ENCODE peak calls at places on chromosome 20, in seven cellular contexts. F is epithelial cell of esophagus; J is effector memory CD8-positive, alpha-beta T cell; X is NCI-H345; V is pons; K is RCC 7860; N is AG08395. G is an unnamed sample.

GRCh38 chr20:59137532-59137931 is 26.1 kb upstream of the ZNF831 start:
- DNase-seq in F (no peak), J (no peak), X (no peak), V (no peak), K (no peak), N (no peak), G (no peak)

GRCh38 chr20:59586613-59587012 is 17.7 kb upstream of the PHACTR3 start:
- DNase-seq in F (no peak), J (no peak), X (no peak), V (no peak), K (no peak), N (no peak), G (no peak)

GRCh38 chr20:60787264-60787663 is 464.8 kb upstream of the CDH4 start:
- DNase-seq in F (no peak), J (no peak), X (no peak), V (no peak), K (no peak), N (no peak), G (no peak)

GRCh38 chr20:14446446-14446845 is 109.0 kb upstream of the FLRT3 start:
- DNase-seq in F (no peak), J (no peak), X (no peak), V (no peak), K (no peak), N (no peak), G (no peak)

GRCh38 chr20:63076421-63076820 is 69.7 kb upstream of the BHLHE23 start:
- DNase-seq in F (no peak), J (no peak), X (no peak), V (no peak), K (no peak), N (no peak), G (no peak)

GRCh38 chr20:56517641-56518040 is 6.9 kb upstream of the FAM209A start:
- DNase-seq in F (no peak), J (no peak), X (no peak), V (peak), K (no peak), N (no peak), G (no peak)

GRCh38 chr20:49712918-49713778 is 530 bp downstream of the B4GALT5 start:
- DNase-seq in F (no peak), J (peak), X (peak), V (no peak), K (no peak), N (peak), G (no peak)

GRCh38 chr20:37542281-37542680 is 14.6 kb upstream of the BLCAP start:
- DNase-seq in F (no peak), J (no peak), X (no peak), V (no peak), K (peak), N (no peak), G (no peak)

GRCh38 chr20:17967595-17968365 is 814 bp downstream of the SNX5 start:
- DNase-seq in F (peak), J (no peak), X (no peak), V (peak), K (no peak), N (peak), G (peak)

GRCh38 chr20:6519556-6519955 is 247.9 kb upstream of the BMP2 start:
- DNase-seq in F (peak), J (no peak), X (no peak), V (no peak), K (peak), N (no peak), G (no peak)

GRCh38 chr20:2326046-2326445 is 30.2 kb downstream of the TGM3 start:
- DNase-seq in F (no peak), J (no peak), X (no peak), V (no peak), K (no peak), N (no peak), G (no peak)

GRCh38 chr20:19621072-19621471 is 137.0 kb upstream of the RIN2 start:
- DNase-seq in F (peak), J (no peak), X (no peak), V (no peak), K (no peak), N (no peak), G (peak)

GRCh38 chr20:19504251-19504650 is 253.8 kb upstream of the RIN2 start:
- DNase-seq in F (no peak), J (no peak), X (no peak), V (no peak), K (no peak), N (no peak), G (no peak)

GRCh38 chr20:25510721-25511120 is 74.6 kb downstream of the NINL start:
- DNase-seq in F (no peak), J (no peak), X (no peak), V (no peak), K (no peak), N (no peak), G (no peak)

GRCh38 chr20:43477193-43477592 is 19.5 kb downstream of the SRSF6 start:
- DNase-seq in F (no peak), J (no peak), X (no peak), V (no peak), K (no peak), N (no peak), G (no peak)

GRCh38 chr20:61628480-61628879 is 376.4 kb downstream of the CDH4 start:
- DNase-seq in F (no peak), J (no peak), X (no peak), V (no peak), K (no peak), N (no peak), G (no peak)

G was measured in hepatic stellate cell.